ENCODE peak calls at places on chromosomes 3 and 15, in seven cellular contexts. X is body of pancreas, Q is endothelial cell of umbilical vein, Y is adrenal gland, T is transverse colon, R is spleen, O is mammary epithelial cell. J is an unnamed sample.

GRCh38 chr3:15809313-15809712 is 11.5 kb upstream of the ANKRD28 start:
- DNase-seq in X (no peak), Q (peak; percentile 23), Y (no peak), T (no peak), R (no peak), O (no peak), J (no peak)

GRCh38 chr15:88982304-88982945 is 69.2 kb upstream of the MFGE8 start:
- DNase-seq in X (peak; percentile 40), Q (no peak), Y (peak; percentile 93), T (peak; percentile 16), R (no peak), O (no peak), J (peak; percentile 83)

GRCh38 chr3:189646902-189647542 is 15.8 kb downstream of the TP63 start:
- DNase-seq in X (no peak), Q (no peak), Y (no peak), T (no peak), R (no peak), O (no peak), J (no peak)

GRCh38 chr15:24878153-24878552 is 76.6 kb upstream of the SNRPN start:
- DNase-seq in X (peak; percentile 50), Q (peak; percentile 33), Y (peak; percentile 64), T (peak; percentile 6), R (no peak), O (peak; percentile 1), J (no peak)

GRCh38 chr3:196868297-196868661 is 559 bp downstream of the SENP5 start:
- DNase-seq in X (no peak), Q (no peak), Y (peak; percentile 55), T (peak; percentile 17), R (no peak), O (no peak), J (peak; percentile 65)

GRCh38 chr3:58603606-58604005 is 26.4 kb upstream of the FAM107A start:
- DNase-seq in X (no peak), Q (no peak), Y (no peak), T (no peak), R (no peak), O (no peak), J (no peak)

GRCh38 chr3:11603628-11604027 is 40.1 kb downstream of the VGLL4 start:
- DNase-seq in X (no peak), Q (peak; percentile 53), Y (no peak), T (no peak), R (no peak), O (no peak), J (peak; percentile 83)

GRCh38 chr3:127115691-127116351 is 77.1 kb upstream of the PRR23E start:
- DNase-seq in X (no peak), Q (no peak), Y (no peak), T (no peak), R (no peak), O (no peak), J (no peak)

GRCh38 chr3:27138562-27138961 is 230.6 kb downstream of the NEK10 start:
- DNase-seq in X (no peak), Q (no peak), Y (no peak), T (no peak), R (no peak), O (no peak), J (peak; percentile 22)

GRCh38 chr3:65342084-65342683 is 654.4 kb upstream of the ADAMTS9 start:
- DNase-seq in X (peak; percentile 46), Q (peak; percentile 60), Y (peak; percentile 61), T (peak; percentile 61), R (peak; percentile 76), O (peak; percentile 13), J (no peak)

GRCh38 chr15:99130765-99131440 is 26.0 kb downstream of the SYNM start:
- DNase-seq in X (no peak), Q (no peak), Y (peak; percentile 38), T (no peak), R (no peak), O (no peak), J (no peak)

GRCh38 chr3:14925729-14926591 is 21.4 kb upstream of the NR2C2 start:
- DNase-seq in X (peak; percentile 35), Q (peak; percentile 60), Y (peak; percentile 68), T (peak; percentile 31), R (no peak), O (peak; percentile 39), J (peak; percentile 87)

GRCh38 chr3:48546203-48546829 is 10.3 kb downstream of the PFKFB4 start:
- DNase-seq in X (no peak), Q (no peak), Y (no peak), T (no peak), R (no peak), O (no peak), J (no peak)

GRCh38 chr3:173892547-173892946 is 495.0 kb downstream of the NLGN1 start:
- DNase-seq in X (no peak), Q (peak; percentile 61), Y (no peak), T (no peak), R (no peak), O (peak; percentile 36), J (no peak)

GRCh38 chr3:45567730-45568172 is 26.8 kb upstream of the LIMD1 start:
- DNase-seq in X (no peak), Q (no peak), Y (no peak), T (peak; percentile 36), R (no peak), O (no peak), J (no peak)

GRCh38 chr3:184262166-184262926 is 993 bp upstream of the CAMK2N2 start:
- DNase-seq in X (peak; percentile 90), Q (peak; percentile 20), Y (peak; percentile 92), T (no peak), R (no peak), O (peak; percentile 9), J (peak; percentile 11)

GRCh38 chr3:124118397-124118796 is 126.5 kb upstream of the ROPN1 start:
- DNase-seq in X (no peak), Q (no peak), Y (no peak), T (no peak), R (no peak), O (peak; percentile 11), J (peak; percentile 54)

GRCh38 chr3:43737001-43737440 is 46.3 kb downstream of the ABHD5 start:
- DNase-seq in X (no peak), Q (no peak), Y (no peak), T (no peak), R (no peak), O (no peak), J (no peak)

GRCh38 chr15:29570931-29571727 is 251.1 kb downstream of the TJP1 start:
- DNase-seq in X (peak; percentile 70), Q (peak; percentile 38), Y (no peak), T (peak; percentile 50), R (no peak), O (peak; percentile 27), J (peak; percentile 25)

GRCh38 chr3:125123455-125123854 is 67.7 kb upstream of the HEG1 start:
- DNase-seq in X (no peak), Q (no peak), Y (peak; percentile 21), T (no peak), R (no peak), O (no peak), J (no peak)

GRCh38 chr3:102570551-102570950 is 135.7 kb downstream of the ZPLD1 start:
- DNase-seq in X (no peak), Q (no peak), Y (no peak), T (no peak), R (no peak), O (no peak), J (no peak)

DNA sequence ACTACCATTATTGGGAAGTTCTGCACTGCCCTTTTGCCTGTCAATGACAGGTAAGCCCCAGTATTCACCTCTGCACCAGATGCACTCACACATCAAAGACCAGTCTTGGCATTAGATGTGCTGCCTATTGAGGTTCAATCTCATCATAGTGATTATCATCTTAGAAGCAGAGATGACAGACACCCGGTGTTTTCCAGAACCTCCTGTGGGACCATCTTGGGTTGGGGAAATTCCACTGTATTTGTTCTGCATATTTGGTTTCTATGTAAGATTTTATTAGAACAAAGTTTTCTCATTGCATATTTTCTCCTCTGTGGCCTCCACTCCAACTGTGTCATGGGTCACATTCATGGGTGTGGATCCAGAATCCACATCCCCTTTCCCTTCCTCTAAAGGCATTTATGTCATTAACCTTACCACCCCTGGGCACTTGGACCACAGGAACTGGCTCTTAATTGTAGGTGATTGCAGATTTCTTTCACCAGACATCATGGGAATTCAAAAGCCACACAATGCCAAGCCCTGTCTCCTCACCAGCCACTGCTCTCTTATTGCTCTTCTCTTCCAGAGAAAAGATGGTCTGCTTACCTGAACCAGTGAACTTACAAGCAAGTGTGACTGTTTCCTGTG is 31.2 kb downstream of the PLA1A start:
- DNase-seq in X (no peak), Q (peak; percentile 30), Y (no peak), T (no peak), R (no peak), O (peak; percentile 14), J (peak; percentile 30)
- H3K4me1 ChIP-seq in X (peaks cover 13% of the 10 kb centered on the region), Q (peaks cover 20% of the 10 kb centered on the region), Y (peaks cover 27% of the 10 kb centered on the region), T (no peaks in the 10 kb centered on the region), R (peaks cover 31% of the 10 kb centered on the region), O (no peaks in the 10 kb centered on the region), J (peaks cover 40% of the 10 kb centered on the region)

GRCh38 chr3:38646630-38647029 is 2.9 kb downstream of the SCN5A start:
- DNase-seq in X (peak; percentile 25), Q (peak; percentile 43), Y (peak; percentile 24), T (no peak), R (peak; percentile 31), O (no peak), J (peak; percentile 65)
- H3K27me3 ChIP-seq in X (no peaks in the 10 kb centered on the region), Q (no peaks in the 10 kb centered on the region), Y (peaks cover 26% of the 10 kb centered on the region), T (peaks cover 41% of the 10 kb centered on the region), R (peaks cover 82% of the 10 kb centered on the region), O (peaks cover 12% of the 10 kb centered on the region), J (peaks cover 73% of the 10 kb centered on the region)

GRCh38 chr15:64093627-64094417 is at the start of gene CIAO2A:
- DNase-seq in X (peak; percentile 97), Q (peak; percentile 99), Y (peak; percentile 99), T (peak; percentile 98), R (peak; percentile 96), O (peak; percentile 99), J (peak; percentile 99)

GRCh38 chr15:64092075-64092820 is 1.4 kb downstream of the CIAO2A start:
- DNase-seq in X (no peak), Q (no peak), Y (no peak), T (no peak), R (no peak), O (no peak), J (no peak)

GRCh38 chr15:64090527-64090926 is 3.1 kb downstream of the CIAO2A start:
- DNase-seq in X (no peak), Q (no peak), Y (no peak), T (no peak), R (no peak), O (no peak), J (no peak)

GRCh38 chr15:64095431-64095794 is 369 bp upstream of the SNX1 start:
- DNase-seq in X (no peak), Q (no peak), Y (no peak), T (no peak), R (no peak), O (no peak), J (no peak)

GRCh38 chr15:64092864-64093626 is 593 bp downstream of the CIAO2A start:
- DNase-seq in X (peak; percentile 71), Q (peak; percentile 65), Y (peak; percentile 86), T (peak; percentile 64), R (peak; percentile 88), O (peak; percentile 38), J (peak; percentile 64)
- H3K4me1 ChIP-seq in X (peaks cover 62% of the 10 kb centered on the region), Q (peaks cover 34% of the 10 kb centered on the region), Y (peaks cover 67% of the 10 kb centered on the region), T (peaks cover 36% of the 10 kb centered on the region), R (peaks cover 84% of the 10 kb centered on the region), O (peaks cover 24% of the 10 kb centered on the region), J (peaks cover 35% of the 10 kb centered on the region)

DNA sequence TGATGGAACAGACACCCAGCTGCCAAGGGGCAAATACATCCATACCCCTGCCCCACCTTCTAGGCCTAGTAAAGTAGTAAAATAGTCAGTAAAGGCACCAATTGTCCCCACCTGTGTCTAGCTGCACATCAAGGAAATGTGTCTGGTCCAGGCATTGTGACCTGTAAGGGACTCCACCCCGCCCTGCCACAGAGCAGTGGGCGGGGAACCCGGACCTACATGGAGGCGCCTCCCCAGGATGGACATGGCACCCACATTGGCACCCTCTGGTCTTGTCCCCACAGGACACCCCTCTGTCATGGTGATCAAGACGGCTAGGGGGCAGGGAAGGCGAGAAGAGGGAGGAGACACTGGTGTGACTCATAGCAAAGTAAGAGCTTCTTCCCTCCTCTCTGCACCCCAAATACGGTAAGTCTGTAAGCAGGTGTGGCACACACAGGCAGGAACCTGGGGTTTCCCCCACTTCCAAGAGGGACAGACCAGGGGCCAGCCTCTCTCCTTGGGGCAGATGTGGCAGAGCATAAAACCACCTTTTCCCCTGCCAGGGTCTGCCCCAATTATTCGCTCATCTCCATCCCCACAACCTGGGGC is 13.5 kb upstream of the LINGO1 start:
- DNase-seq in X (no peak), Q (no peak), Y (no peak), T (no peak), R (no peak), O (peak; percentile 14), J (no peak)
- H3K27me3 ChIP-seq in X (no peaks in the 10 kb centered on the region), Q (no peaks in the 10 kb centered on the region), Y (no peaks in the 10 kb centered on the region), T (no peaks in the 10 kb centered on the region), R (peaks cover 6% of the 10 kb centered on the region), O (no peaks in the 10 kb centered on the region), J (peaks cover 79% of the 10 kb centered on the region)

J was measured in adipocyte.